ENCODE peak calls at places on chromosomes 12 and 14, in five cellular contexts. K is GM12878, D is HepG2, F is H1, B is HCT116. E is an unnamed sample.

GRCh38 chr14:75831455-75831854 is 150.3 kb downstream of the TGFB3 start:
- DNase-seq in B (no peak), K (no peak), F (no peak), D (peak), E (no peak)

GRCh38 chr14:88422036-88422435 is 36.6 kb downstream of the SPATA7 start:
- DNase-seq in K (no peak), F (no peak), B (no peak), D (no peak), E (no peak)

GRCh38 chr12:15540469-15540872 is 218.2 kb downstream of the PTPRO start:
- DNase-seq in B (no peak), K (no peak), D (no peak), F (no peak), E (no peak)

GRCh38 chr14:95361373-95362179 is 41.9 kb upstream of the CLMN start:
- DNase-seq in B (peak), K (no peak), D (no peak), F (peak), E (no peak)

GRCh38 chr14:71645656-71646055 is 286.6 kb upstream of the RGS6 start:
- DNase-seq in F (no peak), K (no peak), B (no peak), D (no peak), E (no peak)

GRCh38 chr12:76556373-76556772 is 3.2 kb downstream of the OSBPL8 start:
- DNase-seq in F (no peak), K (no peak), B (no peak), D (no peak), E (no peak)

GRCh38 chr14:56412453-56413434 is 166.9 kb upstream of the TMEM260 start:
- DNase-seq in K (no peak), F (no peak), B (no peak), D (no peak), E (no peak)

GRCh38 chr14:79661762-79662161 is 549.5 kb downstream of the DIO2 start:
- DNase-seq in K (no peak), B (no peak), F (no peak), D (no peak), E (no peak)

GRCh38 chr14:37874429-37875109 is 279.1 kb downstream of the TTC6 start:
- DNase-seq in K (peak), F (peak), B (peak), D (peak), E (peak)

GRCh38 chr12:71780207-71780822 is 25.7 kb downstream of the RAB21 start:
- DNase-seq in B (peak), K (no peak), F (no peak), D (peak), E (no peak)

GRCh38 chr12:43333650-43334043 is 218.4 kb downstream of the ADAMTS20 start:
- DNase-seq in K (no peak), F (no peak), B (no peak), D (no peak), E (no peak)

GRCh38 chr14:80535171-80535570 is 323.9 kb upstream of the DIO2 start:
- DNase-seq in F (no peak), D (no peak), K (no peak), B (no peak), E (no peak)

GRCh38 chr12:52659395-52659794 is 7.4 kb upstream of the KRT2 start:
- DNase-seq in B (no peak), F (no peak), D (no peak), K (no peak), E (no peak)

GRCh38 chr14:86022031-86022629 is 492.2 kb downstream of the FLRT2 start:
- DNase-seq in F (no peak), D (no peak), K (no peak), B (no peak), E (no peak)

GRCh38 chr14:46769292-46769691 is 117.7 kb upstream of the RPL10L start:
- DNase-seq in D (no peak), K (peak), F (no peak), B (no peak), E (no peak)

GRCh38 chr12:95440401-95440800 is 33.6 kb upstream of the METAP2 start:
- DNase-seq in D (no peak), B (no peak), F (no peak), K (no peak), E (no peak)

GRCh38 chr14:30355431-30355913 is 203.5 kb upstream of the G2E3 start:
- DNase-seq in K (peak), F (no peak), B (no peak), D (peak), E (no peak)

GRCh38 chr12:55847603-55848329 is 5.0 kb upstream of the MMP19 start:
- DNase-seq in D (peak), F (no peak), K (no peak), B (no peak), E (no peak)

DNA sequence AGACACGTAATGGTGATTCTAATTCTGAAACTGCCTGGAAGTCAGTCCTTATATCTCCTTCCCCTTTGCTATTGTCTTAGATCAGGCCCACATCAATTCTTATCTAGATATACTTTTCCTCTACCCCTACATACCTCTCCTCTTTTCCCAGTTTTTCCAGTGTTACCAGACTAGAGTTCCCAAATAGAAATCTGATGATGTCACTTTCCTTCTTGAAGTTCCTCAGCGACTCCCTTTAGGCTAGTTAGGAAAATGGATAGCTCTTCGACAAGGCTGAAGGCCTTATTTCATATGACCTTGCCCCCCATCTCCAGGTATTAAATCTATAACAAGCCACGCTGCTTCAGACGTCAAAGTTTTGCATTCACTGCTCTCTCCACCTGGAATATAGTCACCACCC is 201.1 kb upstream of the ATP2B1 start:
- DNase-seq in K (no peak), F (no peak), D (no peak), B (no peak), E (no peak)
- TF ChIP-seq YY1 in K (no peak), F (no peak), D (no peak), B (no peak), E (no peak)

GRCh38 chr14:99141236-99141635 is 130.8 kb downstream of the BCL11B start:
- DNase-seq in K (no peak), B (no peak), F (no peak), D (no peak), E (no peak)

GRCh38 chr14:99138999-99139865 is 132.8 kb downstream of the BCL11B start:
- DNase-seq in D (no peak), F (no peak), B (no peak), K (no peak), E (no peak)

GRCh38 chr14:99143793-99144192 is 128.2 kb downstream of the BCL11B start:
- DNase-seq in B (peak), K (no peak), F (no peak), D (no peak), E (no peak)

GRCh38 chr14:99145307-99145706 is 126.7 kb downstream of the BCL11B start:
- DNase-seq in K (no peak), D (no peak), F (no peak), B (no peak), E (no peak)

GRCh38 chr14:99143126-99143525 is 128.9 kb downstream of the BCL11B start:
- DNase-seq in D (no peak), B (no peak), K (no peak), F (no peak), E (no peak)
- TF ChIP-seq ZNF274 in D (no peak), B (no peak), K (no peak), F (no peak), E (no peak)

DNA sequence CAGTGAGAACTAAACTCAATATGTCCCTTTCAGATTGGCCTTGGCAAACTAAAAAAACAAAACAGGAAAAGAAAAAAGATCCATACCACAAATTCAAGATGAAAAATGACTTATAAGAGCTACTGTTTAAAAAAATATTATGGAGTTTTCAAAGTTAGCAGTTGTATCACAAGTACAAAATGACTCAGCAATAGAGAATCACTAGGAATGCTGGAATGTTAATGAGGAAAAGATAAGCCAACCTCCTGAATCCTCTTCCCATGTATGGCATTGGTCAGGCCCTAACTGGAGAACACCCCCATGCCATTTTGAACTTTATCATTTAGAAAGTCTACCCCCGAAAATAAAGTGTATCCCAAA is 62.2 kb downstream of the PPP1R36 start:
- DNase-seq in F (no peak), D (no peak), K (no peak), B (no peak), E (no peak)
- TF ChIP-seq YY1 in F (no peak), D (no peak), K (no peak), B (no peak), E (no peak)

DNA sequence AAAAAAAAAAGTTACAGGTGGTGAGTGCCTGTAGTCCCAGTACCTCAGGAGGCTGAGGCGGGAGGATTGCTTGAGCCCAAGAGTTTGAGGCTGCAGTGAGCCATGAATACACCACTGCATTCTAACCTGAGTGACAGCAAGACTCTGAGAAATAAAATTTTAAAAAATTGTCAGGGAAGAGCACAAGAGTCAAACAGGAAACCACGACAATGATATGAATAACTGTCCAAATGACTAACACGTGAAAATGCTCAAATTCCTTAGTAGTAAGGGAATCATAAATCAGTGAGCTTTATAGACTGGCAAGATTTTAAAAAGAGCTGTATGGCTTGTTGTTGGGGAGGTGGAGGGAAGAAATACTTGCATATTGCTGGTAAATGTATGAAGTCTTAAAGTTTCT is 12.9 kb upstream of the ASPG start:
- DNase-seq in K (no peak), D (no peak), F (no peak), B (no peak), E (no peak)
- TF ChIP-seq ZNF274 in K (no peak), D (no peak), F (no peak), B (no peak), E (no peak)

DNA sequence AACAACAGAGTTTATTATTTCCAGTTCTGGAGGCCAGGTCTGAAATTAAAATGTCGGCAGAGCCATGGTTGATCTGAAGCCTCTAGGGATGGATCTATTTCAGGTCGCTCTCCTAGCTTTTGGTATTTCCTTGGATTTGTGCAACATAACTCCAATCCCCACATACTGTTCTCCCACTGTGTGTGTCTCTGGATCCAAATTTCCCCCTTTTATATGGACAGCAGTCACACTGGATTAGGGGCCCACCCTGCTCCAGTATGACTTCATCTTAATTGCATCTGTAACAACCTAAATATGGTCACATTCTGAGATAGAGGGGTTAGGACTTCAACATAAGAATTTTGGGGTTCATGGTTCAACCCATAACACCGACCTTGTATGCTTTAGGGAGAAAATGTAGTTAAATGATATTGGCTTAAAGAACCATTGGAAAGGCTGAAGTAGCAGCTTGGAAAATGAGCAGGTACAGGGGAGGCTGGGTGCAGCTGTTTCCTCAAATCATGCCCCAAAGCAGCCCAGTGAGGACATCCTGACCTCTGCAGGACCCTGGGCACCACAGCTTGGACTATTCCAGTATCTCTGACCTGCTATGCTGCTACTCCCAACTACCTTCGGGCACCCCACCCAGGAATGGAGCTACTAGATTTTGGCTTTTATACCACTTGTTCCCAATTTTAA is 13.9 kb upstream of the MDM2 start:
- DNase-seq in D (no peak), F (no peak), B (no peak), K (no peak), E (no peak)
- TF ChIP-seq YY1 in D (no peak), F (no peak), B (no peak), K (no peak), E (no peak)

E was measured in NT2/D1.